ENCODE peak calls at places on chromosome 3, in six cellular contexts. N is RWPE1; M is AG04450; R is CD4-positive, CD25-positive, alpha-beta regulatory T cell; O is WTC11; W is HEK293T. Z is an unnamed sample.

GRCh38 chr3:102083971-102084370 is 234.7 kb downstream of the NFKBIZ start:
- DNase-seq in W (no peak), R (no peak), N (no peak), O (no peak), M (peak), Z (no peak)

GRCh38 chr3:177150218-177150916 is 46.9 kb downstream of the TBL1XR1 start:
- DNase-seq in R (no peak), N (no peak), M (no peak), W (no peak), O (no peak), Z (no peak)

GRCh38 chr3:68808563-68808962 is 123.8 kb downstream of the TAFA4 start:
- DNase-seq in O (no peak), R (no peak), W (no peak), N (no peak), M (no peak), Z (no peak)

GRCh38 chr3:8886556-8886955 is 76.7 kb downstream of the RAD18 start:
- DNase-seq in M (no peak), O (no peak), N (no peak), W (no peak), R (no peak), Z (no peak)

GRCh38 chr3:165852150-165852549 is 14.9 kb upstream of the BCHE start:
- DNase-seq in N (no peak), R (no peak), M (no peak), W (no peak), O (no peak), Z (no peak)

GRCh38 chr3:152232679-152233078 is 36.0 kb upstream of the MBNL1 start:
- DNase-seq in R (no peak), W (no peak), O (no peak), N (no peak), M (no peak), Z (no peak)

GRCh38 chr3:149970716-149971402 is at the start of gene PFN2:
- DNase-seq in M (peak), O (peak), N (peak), W (peak), R (peak), Z (peak)

GRCh38 chr3:194487289-194488006 is 646 bp upstream of the ATP13A3 start:
- DNase-seq in O (peak), N (no peak), W (no peak), M (no peak), R (no peak), Z (no peak)

GRCh38 chr3:124044961-124045360 is 53.0 kb upstream of the ROPN1 start:
- DNase-seq in W (no peak), O (no peak), M (no peak), N (no peak), R (no peak), Z (no peak)

GRCh38 chr3:28215407-28215806 is 26.0 kb upstream of the CMC1 start:
- DNase-seq in R (no peak), N (no peak), O (no peak), W (no peak), M (no peak), Z (no peak)

GRCh38 chr3:196120291-196120951 is 38.5 kb upstream of the TFRC start:
- DNase-seq in O (no peak), R (no peak), M (no peak), W (no peak), N (no peak), Z (no peak)

GRCh38 chr3:192011137-192011536 is 550.2 kb downstream of the PYDC2 start:
- DNase-seq in W (no peak), N (no peak), O (no peak), R (no peak), M (no peak), Z (no peak)

GRCh38 chr3:71997066-71997653 is 212.2 kb upstream of the PROK2 start:
- DNase-seq in R (no peak), O (no peak), N (no peak), W (no peak), M (no peak), Z (no peak)

GRCh38 chr3:66456711-66457173 is 44.1 kb downstream of the LRIG1 start:
- DNase-seq in O (no peak), M (no peak), W (no peak), N (no peak), R (no peak), Z (no peak)

GRCh38 chr3:15007681-15008141 is 57.4 kb downstream of the MRPS25 start:
- DNase-seq in O (no peak), M (peak), R (no peak), N (no peak), W (no peak), Z (no peak)

GRCh38 chr3:141280690-141281089 is 49.1 kb downstream of the PXYLP1 start:
- DNase-seq in O (no peak), M (no peak), W (no peak), N (no peak), R (no peak), Z (no peak)

GRCh38 chr3:132090921-132091320 is 56.1 kb upstream of the CPNE4 start:
- DNase-seq in O (no peak), W (no peak), N (no peak), M (no peak), R (no peak), Z (no peak)

GRCh38 chr3:188529228-188529627 is 375.3 kb downstream of the LPP start:
- DNase-seq in N (no peak), R (no peak), M (peak), W (no peak), O (no peak), Z (no peak)

GRCh38 chr3:174330303-174330702 is 528.8 kb upstream of the NAALADL2 start:
- DNase-seq in O (no peak), R (no peak), W (no peak), M (peak), N (peak), Z (no peak)

GRCh38 chr3:37559461-37559860 is 302.2 kb upstream of the CTDSPL start:
- DNase-seq in W (no peak), R (no peak), M (no peak), N (no peak), O (no peak), Z (no peak)

GRCh38 chr3:45302470-45302869 is 76.4 kb upstream of the TMEM158 start:
- DNase-seq in R (no peak), N (no peak), O (no peak), M (no peak), W (no peak), Z (no peak)

GRCh38 chr3:8488877-8489865 is 12.5 kb upstream of the LMCD1 start:
- DNase-seq in W (no peak), R (no peak), M (no peak), O (no peak), N (no peak), Z (no peak)

GRCh38 chr3:112767177-112767576 is 79.5 kb downstream of the CD200R1L start:
- DNase-seq in O (no peak), R (no peak), M (no peak), N (no peak), W (no peak), Z (no peak)

GRCh38 chr3:194475978-194476377 is 10.8 kb downstream of the ATP13A3 start:
- DNase-seq in W (no peak), O (no peak), M (no peak), N (no peak), R (no peak), Z (no peak)

GRCh38 chr3:168847293-168847883 is 751.7 kb upstream of the GOLIM4 start:
- DNase-seq in M (peak), R (no peak), N (peak), O (no peak), W (peak), Z (peak)

GRCh38 chr3:63386568-63386967 is 108.5 kb downstream of the SYNPR start:
- DNase-seq in O (peak), W (peak), M (no peak), R (no peak), N (no peak), Z (no peak)

GRCh38 chr3:188191460-188191859 is 37.5 kb downstream of the LPP start:
- DNase-seq in W (no peak), N (no peak), O (no peak), R (no peak), M (no peak), Z (no peak)

GRCh38 chr3:186217820-186218164 is 108.9 kb upstream of the ETV5 start:
- DNase-seq in W (no peak), R (no peak), N (peak), O (no peak), M (no peak), Z (no peak)

GRCh38 chr3:50333744-50334328 is 5.8 kb upstream of the TUSC2 start:
- DNase-seq in R (no peak), W (no peak), M (no peak), O (no peak), N (no peak), Z (no peak)

GRCh38 chr3:141455603-141456327 is 31.1 kb upstream of the RASA2 start:
- DNase-seq in M (no peak), N (no peak), R (no peak), O (no peak), W (no peak), Z (no peak)

GRCh38 chr3:125480656-125481374 is 39.2 kb downstream of the SNX4 start:
- DNase-seq in O (no peak), W (no peak), N (no peak), M (peak), R (no peak), Z (no peak)

GRCh38 chr3:179227349-179227748 is 23.6 kb downstream of the KCNMB3 start:
- DNase-seq in M (no peak), O (no peak), N (peak), W (no peak), R (no peak), Z (no peak)